ENCODE peak calls at places on chromosomes 3 and 15, in four cellular contexts. H is GM23338, Y is progenitor cell of endocrine pancreas, M is mammary epithelial cell. C is an unnamed sample.

GRCh38 chr3:16801698-16802097 is 83.1 kb upstream of the PLCL2 start:
- DNase-seq in H (no peak), Y (no peak), M (no peak), C (no peak)

GRCh38 chr3:188264231-188265213 is 110.6 kb downstream of the LPP start:
- DNase-seq in H (no peak), Y (no peak), M (no peak), C (no peak)

GRCh38 chr15:79932447-79932846 is 35.6 kb upstream of the MTHFS start:
- DNase-seq in H (no peak), Y (no peak), M (no peak), C (no peak)

GRCh38 chr15:33492434-33493052 is 181.8 kb downstream of the RYR3 start:
- DNase-seq in H (peak; percentile 53), Y (no peak), M (no peak), C (no peak)

GRCh38 chr15:70604671-70605070 is 158.7 kb downstream of the UACA start:
- DNase-seq in H (peak; percentile 40), Y (no peak), M (peak; percentile 51), C (peak; percentile 35)

GRCh38 chr15:57138260-57138895 is 219.9 kb downstream of the TCF12 start:
- DNase-seq in H (peak; percentile 92), Y (peak; percentile 19), M (peak; percentile 41), C (peak; percentile 65)

GRCh38 chr15:81106560-81106959 is 27.5 kb upstream of the CFAP161 start:
- DNase-seq in H (peak; percentile 73), Y (no peak), M (peak; percentile 67), C (peak; percentile 76)

GRCh38 chr15:40104296-40104864 is 4.3 kb downstream of the BMF start:
- DNase-seq in H (no peak), Y (no peak), M (no peak), C (no peak)

GRCh38 chr3:158488670-158489069 is 82.3 kb upstream of the MLF1 start:
- DNase-seq in H (no peak), Y (no peak), M (no peak), C (no peak)

GRCh38 chr3:128080323-128080898 is 28.2 kb downstream of the SEC61A1 start:
- DNase-seq in H (no peak), Y (no peak), M (peak; percentile 79), C (peak; percentile 54)

GRCh38 chr3:19734453-19734852 is 199.6 kb downstream of the EFHB start:
- DNase-seq in H (no peak), Y (no peak), M (no peak), C (no peak)

GRCh38 chr15:65918357-65918920 is 49.1 kb downstream of the RAB11A start:
- DNase-seq in H (no peak), Y (no peak), M (no peak), C (no peak)

GRCh38 chr3:152299243-152299976 is 30.7 kb downstream of the MBNL1 start:
- DNase-seq in H (no peak), Y (no peak), M (no peak), C (no peak)

GRCh38 chr3:136955813-136956212 is 2.0 kb upstream of the IL20RB start:
- DNase-seq in H (no peak), Y (no peak), M (peak; percentile 61), C (peak; percentile 63)

GRCh38 chr15:34318277-34319079 is 19.1 kb downstream of the SLC12A6 start:
- DNase-seq in H (peak; percentile 76), Y (no peak), M (peak; percentile 76), C (peak; percentile 77)

GRCh38 chr3:160287666-160288065 is 62.4 kb downstream of the C3orf80 start:
- DNase-seq in H (no peak), Y (no peak), M (no peak), C (peak; percentile 4)

GRCh38 chr3:47007482-47008257 is 28.2 kb downstream of the NBEAL2 start:
- DNase-seq in H (no peak), Y (no peak), M (no peak), C (no peak)

GRCh38 chr3:115279939-115280338 is 132.9 kb upstream of the ZBTB20 start:
- DNase-seq in H (no peak), Y (no peak), M (no peak), C (no peak)

GRCh38 chr15:67783303-67783702 is 42.0 kb upstream of the SKOR1 start:
- DNase-seq in H (no peak), Y (no peak), M (no peak), C (no peak)

GRCh38 chr3:66625464-66626216 is 124.8 kb upstream of the LRIG1 start:
- DNase-seq in H (no peak), Y (no peak), M (no peak), C (no peak)

GRCh38 chr3:32510075-32510724 is 7.5 kb upstream of the CMTM6 start:
- DNase-seq in H (peak; percentile 85), Y (peak; percentile 34), M (peak; percentile 52), C (peak; percentile 80)

GRCh38 chr3:39750677-39751076 is 58.7 kb upstream of the MYRIP start:
- DNase-seq in H (peak; percentile 1), Y (no peak), M (no peak), C (no peak)

GRCh38 chr3:116064646-116065045 is 380.6 kb downstream of the LSAMP start:
- DNase-seq in H (no peak), Y (no peak), M (peak; percentile 49), C (no peak)

GRCh38 chr3:30904986-30905385 is 10.5 kb upstream of the GADL1 start:
- DNase-seq in H (no peak), Y (no peak), M (no peak), C (no peak)

GRCh38 chr15:91116379-91117067 is 16.5 kb downstream of the SV2B start:
- DNase-seq in H (no peak), Y (no peak), M (peak; percentile 94), C (no peak)

GRCh38 chr3:184260571-184261269 is 633 bp downstream of the CAMK2N2 start:
- DNase-seq in H (peak; percentile 51), Y (no peak), M (peak; percentile 11), C (peak; percentile 13)

GRCh38 chr15:63778800-63779199 is 54.9 kb downstream of the HERC1 start:
- DNase-seq in H (no peak), Y (no peak), M (no peak), C (no peak)

GRCh38 chr3:30146978-30147377 is 459.4 kb upstream of the TGFBR2 start:
- DNase-seq in H (no peak), Y (no peak), M (no peak), C (no peak)

GRCh38 chr3:31968927-31969418 is 12.1 kb downstream of the OSBPL10 start:
- DNase-seq in H (no peak), Y (no peak), M (peak; percentile 97), C (peak; percentile 86)

GRCh38 chr3:125166581-125166980 is 46.0 kb downstream of the SLC12A8 start:
- DNase-seq in H (no peak), Y (no peak), M (no peak), C (peak; percentile 34)

GRCh38 chr3:125165189-125165947 is 47.2 kb downstream of the SLC12A8 start:
- DNase-seq in H (peak; percentile 69), Y (no peak), M (no peak), C (no peak)

GRCh38 chr3:125165948-125166553 is 46.5 kb downstream of the SLC12A8 start:
- DNase-seq in H (peak; percentile 14), Y (no peak), M (no peak), C (no peak)

GRCh38 chr3:125161607-125162219 is 50.8 kb downstream of the SLC12A8 start:
- DNase-seq in H (no peak), Y (no peak), M (no peak), C (no peak)

DNA sequence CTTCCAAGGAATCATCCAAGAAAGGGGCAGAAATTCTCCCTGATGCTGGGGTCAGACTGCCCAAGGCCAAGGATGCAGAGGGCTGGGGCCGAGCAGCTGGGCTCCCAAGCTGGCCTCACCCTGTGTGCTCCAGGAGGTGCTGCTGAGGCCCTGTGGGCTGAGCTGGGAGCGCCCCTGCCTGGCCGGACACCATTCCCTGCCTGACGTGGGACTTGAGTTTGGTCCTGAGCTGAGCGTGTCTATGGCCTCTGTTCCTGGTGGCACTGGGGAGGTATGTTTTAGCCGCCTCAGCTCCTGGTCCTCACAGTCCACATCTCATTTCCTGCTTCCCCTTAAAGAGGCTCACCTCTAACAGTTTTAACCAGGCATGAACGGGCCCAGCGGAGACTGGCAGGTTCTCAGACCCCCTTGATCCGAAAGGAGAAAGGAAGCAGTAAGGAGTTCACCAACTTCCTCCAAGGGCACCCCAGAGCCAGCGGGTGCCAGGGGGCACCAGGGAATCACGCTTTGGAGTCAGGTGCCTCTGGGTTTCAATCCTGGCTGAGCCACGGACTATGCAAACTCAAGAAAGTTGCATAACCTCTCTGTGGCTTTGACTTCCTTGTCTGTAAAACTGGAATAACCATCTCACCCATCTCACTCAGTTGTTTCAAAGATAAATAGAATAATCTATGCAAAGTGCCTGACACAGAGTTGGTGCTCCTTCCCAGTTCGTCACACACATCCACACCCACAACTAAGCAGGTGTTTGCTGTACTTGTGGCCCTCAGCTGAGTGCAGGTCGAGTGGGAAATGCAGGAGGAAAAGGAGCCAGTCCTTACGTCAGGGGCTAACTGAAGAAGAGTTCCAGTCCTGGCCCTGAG is 48.6 kb downstream of the SLC12A8 start:
- DNase-seq in H (peak; percentile 75), Y (no peak), M (no peak), C (no peak)
- TF ChIP-seq CTCF in H (peak; percentile 92), Y (no peak), M (no peak), C (no peak)

DNA sequence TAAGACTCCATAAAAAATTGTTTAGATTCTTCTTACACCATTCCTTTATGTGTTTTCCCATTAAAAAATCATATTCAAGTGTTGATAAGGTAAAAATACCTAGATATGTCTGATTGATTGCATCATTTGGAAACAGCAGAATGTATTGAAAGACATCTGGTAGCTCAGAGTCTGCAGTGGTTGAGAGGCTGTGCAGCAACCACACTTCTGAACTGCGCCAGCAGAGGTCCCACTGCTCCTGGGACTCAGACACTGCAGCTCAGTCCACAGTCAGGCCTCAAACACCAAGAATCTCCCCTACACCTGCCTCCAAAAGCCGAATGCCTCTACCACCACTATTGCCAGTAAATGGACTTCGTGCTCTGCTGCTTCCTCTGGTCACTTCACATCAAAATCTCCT is 176.9 kb upstream of the LMCD1 start:
- DNase-seq in H (peak; percentile 70), Y (no peak), M (peak; percentile 13), C (peak; percentile 32)
- TF ChIP-seq CTCF in H (peak; percentile 83), Y (peak; percentile 55), M (peak; percentile 50), C (peak; percentile 45)

DNA sequence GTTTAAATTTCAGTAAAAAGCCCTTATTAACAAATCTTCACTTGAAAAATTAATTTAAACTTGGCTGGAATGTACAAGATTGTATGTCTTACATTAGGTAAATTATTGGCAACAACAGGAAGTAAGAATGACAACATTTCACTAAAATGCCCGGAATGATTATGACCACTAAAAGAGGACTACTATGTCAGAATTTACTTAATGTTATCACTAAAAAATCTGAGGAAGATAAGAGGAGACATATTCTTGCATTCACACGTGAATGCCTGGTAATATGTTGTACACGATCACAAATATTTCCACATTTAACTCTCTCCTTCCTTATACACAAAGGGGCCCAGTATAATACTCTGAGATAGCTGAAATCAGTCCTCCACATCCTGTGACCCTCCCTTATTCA is 29.7 kb downstream of the VGLL3 start:
- DNase-seq in H (no peak), Y (no peak), M (no peak), C (no peak)
- TF ChIP-seq CTCF in H (no peak), Y (no peak), M (no peak), C (no peak)

DNA sequence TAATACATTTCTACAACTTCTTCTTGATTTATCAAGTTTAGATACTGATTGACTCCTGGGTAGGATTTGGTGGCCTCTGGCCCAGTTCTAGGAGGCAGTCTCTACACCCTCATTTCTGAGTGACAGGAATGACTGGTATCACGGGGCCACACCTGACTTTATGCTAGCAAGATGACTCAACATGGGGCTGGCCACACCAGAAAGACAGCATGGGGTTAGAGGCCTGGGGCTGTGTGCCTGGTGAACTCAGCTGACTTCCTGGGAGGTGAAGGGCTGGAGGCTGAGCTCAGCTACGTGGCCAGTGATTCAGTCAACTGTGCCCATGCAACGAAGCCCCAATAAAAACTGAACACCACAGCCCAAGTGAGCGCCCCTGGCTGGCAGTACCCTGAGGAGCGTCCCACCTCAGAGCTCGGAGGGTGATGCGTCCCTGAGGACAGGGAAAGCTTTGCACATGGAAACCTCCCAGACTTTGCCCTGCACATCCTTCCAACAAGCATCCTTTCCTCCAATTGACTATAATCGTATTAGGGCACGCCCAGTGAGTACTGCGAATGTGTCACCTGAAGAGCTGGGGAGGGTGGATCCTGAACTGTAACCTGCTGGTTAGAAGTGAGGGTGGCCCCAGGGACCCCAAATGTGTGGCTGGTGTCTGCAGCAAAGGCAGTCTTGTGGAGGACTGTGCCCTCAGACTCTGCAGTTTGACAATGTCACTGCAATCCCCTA is 57.2 kb downstream of the NIPA2 start:
- DNase-seq in H (no peak), Y (no peak), M (peak; percentile 96), C (peak; percentile 95)
- TF ChIP-seq CTCF in H (no peak), Y (no peak), M (peak; percentile 6), C (no peak)